ENCODE peak calls at places on chromosomes 3 and 15, in ten cellular contexts. C, Z, A, I, H, O, W, F, K and Y are unnamed samples.

GRCh38 chr3:195859846-195860411 is 48.2 kb upstream of the MUC4 start:
- DNase-seq in A (no peak), C (no peak), O (no peak), F (no peak), K (no peak), Z (no peak), I (no peak), H (no peak), W (no peak), Y (no peak)

GRCh38 chr15:70165811-70166284 is 68.1 kb upstream of the TLE3 start:
- DNase-seq in H (no peak), I (no peak), Z (no peak), O (peak; percentile 38), F (peak; percentile 17), A (no peak), C (no peak), K (no peak), W (peak; percentile 83), Y (no peak)

GRCh38 chr3:12944413-12944812 is 103.0 kb upstream of the RPL32 start:
- DNase-seq in C (no peak), H (peak; percentile 55), A (no peak), F (no peak), O (no peak), I (no peak), W (no peak), Z (no peak), K (no peak), Y (peak; percentile 71)

GRCh38 chr3:139836656-139837464 is 98.1 kb upstream of the CLSTN2 start:
- DNase-seq in F (no peak), H (no peak), K (no peak), W (no peak), C (no peak), Z (no peak), O (no peak), I (no peak), A (no peak), Y (no peak)

GRCh38 chr3:155225417-155225816 is 68.1 kb downstream of the STRIT1 start:
- DNase-seq in F (no peak), C (no peak), H (peak; percentile 40), W (no peak), A (no peak), O (no peak), K (no peak), I (no peak), Z (no peak), Y (no peak)

GRCh38 chr3:65807225-65807624 is 231.5 kb downstream of the MAGI1 start:
- DNase-seq in Z (no peak), K (no peak), H (no peak), O (no peak), W (no peak), C (no peak), F (peak; percentile 14), A (no peak), I (no peak), Y (no peak)

GRCh38 chr3:173894-174293 is 22.7 kb upstream of the CHL1 start:
- DNase-seq in W (no peak), O (no peak), Z (no peak), H (no peak), I (no peak), K (no peak), F (no peak), C (no peak), A (no peak), Y (no peak)

GRCh38 chr3:120615863-120616599 is 19.9 kb downstream of the NDUFB4 start:
- DNase-seq in W (peak; percentile 28), O (no peak), F (peak; percentile 91), C (no peak), K (no peak), I (peak; percentile 87), H (no peak), Z (peak; percentile 98), A (no peak), Y (peak; percentile 37)

GRCh38 chr3:107643038-107643883 is 120.5 kb downstream of the BBX start:
- DNase-seq in A (no peak), K (no peak), H (no peak), O (no peak), F (no peak), W (no peak), Z (no peak), I (no peak), C (no peak), Y (no peak)

GRCh38 chr3:182812123-182812522 is 18.8 kb downstream of the ATP11B start:
- DNase-seq in K (no peak), W (no peak), Z (peak; percentile 32), I (no peak), A (no peak), F (no peak), C (no peak), H (no peak), O (no peak), Y (no peak)

GRCh38 chr3:35664460-35664919 is 25.2 kb downstream of the ARPP21 start:
- DNase-seq in I (no peak), F (no peak), A (peak; percentile 58), O (peak; percentile 13), Z (no peak), H (peak; percentile 58), K (no peak), C (peak; percentile 91), W (peak; percentile 80), Y (peak; percentile 88)

GRCh38 chr3:45665101-45665572 is 24.1 kb upstream of the SACM1L start:
- DNase-seq in Z (peak; percentile 45), A (no peak), C (peak; percentile 9), K (peak; percentile 53), W (peak; percentile 81), H (no peak), O (peak; percentile 69), F (no peak), I (peak; percentile 29), Y (peak; percentile 56)

GRCh38 chr3:171671709-171672108 is 138.6 kb downstream of the PLD1 start:
- DNase-seq in I (no peak), Z (no peak), H (no peak), W (no peak), F (no peak), O (no peak), K (no peak), A (no peak), C (no peak), Y (no peak)

GRCh38 chr15:91855684-91856553 is 2.4 kb downstream of the SLCO3A1 start:
- DNase-seq in W (peak; percentile 73), Z (no peak), O (no peak), A (no peak), K (peak; percentile 19), I (no peak), C (peak; percentile 76), F (no peak), H (peak; percentile 57), Y (no peak)

GRCh38 chr3:9168230-9168629 is 81.2 kb downstream of the SRGAP3 start:
- DNase-seq in K (peak; percentile 63), Z (no peak), F (no peak), A (no peak), H (no peak), I (no peak), O (no peak), C (no peak), W (no peak), Y (peak; percentile 44)

GRCh38 chr3:43378066-43378935 is 92.0 kb downstream of the SNRK start:
- DNase-seq in K (no peak), F (no peak), C (no peak), H (no peak), A (no peak), W (no peak), I (peak; percentile 36), Z (peak; percentile 47), O (peak; percentile 58), Y (no peak)

GRCh38 chr3:178084938-178085816 is 451.1 kb upstream of the KCNMB2 start:
- DNase-seq in Z (peak; percentile 70), W (peak; percentile 96), K (peak; percentile 83), F (peak; percentile 88), C (peak; percentile 99), O (peak; percentile 77), I (no peak), A (peak; percentile 66), H (peak; percentile 81), Y (peak; percentile 91)

GRCh38 chr3:115831864-115832263 is 208.6 kb downstream of the GAP43 start:
- DNase-seq in I (no peak), Z (no peak), K (no peak), C (no peak), W (no peak), F (no peak), A (no peak), O (no peak), H (no peak), Y (no peak)

GRCh38 chr15:31398677-31399260 is 72.1 kb downstream of the KLF13 start:
- DNase-seq in K (no peak), I (no peak), W (no peak), H (peak; percentile 47), F (no peak), O (no peak), C (no peak), Z (no peak), A (no peak), Y (no peak)

GRCh38 chr15:67135494-67135893 is 70.1 kb downstream of the SMAD3 start:
- DNase-seq in C (no peak), K (no peak), A (no peak), H (no peak), O (peak; percentile 64), W (no peak), I (no peak), F (peak; percentile 84), Z (peak; percentile 82), Y (no peak)

GRCh38 chr3:160018959-160019358 is 30.3 kb downstream of the IL12A start:
- DNase-seq in H (no peak), A (no peak), F (no peak), K (no peak), O (no peak), W (no peak), C (no peak), I (no peak), Z (no peak), Y (no peak)

GRCh38 chr15:54159044-54159443 is 180.8 kb downstream of the UNC13C start:
- DNase-seq in F (no peak), O (no peak), H (no peak), A (no peak), C (no peak), W (no peak), Z (no peak), I (no peak), K (no peak), Y (no peak)

GRCh38 chr3:37419979-37420378 is 245.6 kb upstream of the LRRFIP2 start:
- DNase-seq in H (no peak), I (no peak), C (no peak), K (no peak), O (no peak), W (no peak), F (no peak), Z (no peak), A (no peak), Y (no peak)

GRCh38 chr3:108509263-108509662 is 1.1 kb downstream of the MYH15 start:
- DNase-seq in H (no peak), C (no peak), Z (no peak), I (no peak), K (no peak), A (no peak), O (no peak), W (no peak), F (no peak), Y (no peak)

GRCh38 chr15:37015025-37015424 is 85.3 kb downstream of the MEIS2 start:
- DNase-seq in I (peak; percentile 64), W (no peak), A (no peak), F (peak; percentile 65), Z (peak; percentile 8), H (no peak), K (no peak), C (no peak), O (no peak), Y (no peak)

GRCh38 chr3:173552526-173552925 is 155.0 kb downstream of the NLGN1 start:
- DNase-seq in O (no peak), H (no peak), C (no peak), K (no peak), A (no peak), F (peak; percentile 1), Z (peak; percentile 8), W (peak; percentile 2), I (no peak), Y (no peak)

GRCh38 chr3:183387797-183388196 is 40.6 kb downstream of the MCF2L2 start:
- DNase-seq in F (no peak), K (no peak), I (no peak), W (no peak), H (no peak), Z (no peak), C (no peak), A (no peak), O (no peak), Y (no peak)

GRCh38 chr3:141561426-141562034 is 74.7 kb downstream of the RASA2 start:
- DNase-seq in Z (peak; percentile 74), I (peak; percentile 63), F (peak; percentile 76), K (no peak), H (no peak), W (peak; percentile 10), O (peak; percentile 39), C (peak; percentile 57), A (no peak), Y (peak; percentile 85)